ENCODE peak calls at places on chromosome 12, in seven cellular contexts. C is right lobe of liver, O is bronchial epithelial cell, A is mammary epithelial cell, M is mesothelial cell of epicardium, I is activated B cell treated with CpG ODN at 0.5 μM for 24 hours, Q is fibroblast of lung. X is an unnamed sample.

GRCh38 chr12:109621271-109621671 is 47.7 kb downstream of the MVK start:
- DNase-seq in C (no peak), O (peak), A (peak), M (no peak), I (no peak), Q (peak), X (no peak)

GRCh38 chr12:92412931-92413685 is 267.5 kb upstream of the BTG1 start:
- DNase-seq in C (no peak), O (no peak), A (no peak), M (no peak), I (no peak), Q (no peak), X (no peak)

GRCh38 chr12:5624873-5625272 is 193.0 kb downstream of the NTF3 start:
- DNase-seq in C (no peak), O (no peak), A (no peak), M (no peak), I (no peak), Q (no peak), X (no peak)

GRCh38 chr12:67019070-67019469 is 250.1 kb upstream of the CAND1 start:
- DNase-seq in C (no peak), O (peak), A (peak), M (no peak), I (no peak), Q (no peak), X (no peak)

GRCh38 chr12:57823131-57823907 is 4.8 kb upstream of the AVIL start:
- DNase-seq in C (no peak), O (no peak), A (no peak), M (no peak), I (no peak), Q (no peak), X (no peak)

GRCh38 chr12:105275997-105276760 is 40.2 kb upstream of the APPL2 start:
- DNase-seq in C (no peak), O (peak), A (no peak), M (no peak), I (no peak), Q (no peak), X (no peak)

GRCh38 chr12:92503977-92504966 is 198.5 kb upstream of the PLEKHG7 start:
- DNase-seq in C (peak), O (no peak), A (no peak), M (no peak), I (no peak), Q (no peak), X (no peak)

GRCh38 chr12:56271031-56271430 is 4.3 kb downstream of the COQ10A start:
- DNase-seq in C (no peak), O (peak), A (peak), M (no peak), I (no peak), Q (peak), X (no peak)

GRCh38 chr12:4859478-4860210 is 50.1 kb upstream of the KCNA1 start:
- DNase-seq in C (no peak), O (no peak), A (no peak), M (no peak), I (no peak), Q (no peak), X (no peak)

GRCh38 chr12:11853126-11853525 is 203.7 kb downstream of the ETV6 start:
- DNase-seq in C (no peak), O (no peak), A (no peak), M (no peak), I (no peak), Q (no peak), X (no peak)

GRCh38 chr12:120596901-120597300 is 15.7 kb upstream of the POP5 start:
- DNase-seq in C (no peak), O (no peak), A (no peak), M (no peak), I (no peak), Q (no peak), X (no peak)

GRCh38 chr12:120598674-120599463 is 17.7 kb upstream of the POP5 start:
- DNase-seq in C (no peak), O (peak), A (peak), M (no peak), I (no peak), Q (peak), X (no peak)

GRCh38 chr12:120592121-120593049 is 11.2 kb upstream of the POP5 start:
- DNase-seq in C (no peak), O (no peak), A (no peak), M (no peak), I (no peak), Q (no peak), X (no peak)

GRCh38 chr12:120599672-120600537 is 18.7 kb upstream of the POP5 start:
- DNase-seq in C (no peak), O (no peak), A (no peak), M (no peak), I (no peak), Q (no peak), X (no peak)

GRCh38 chr12:120597861-120598260 is 16.7 kb upstream of the POP5 start:
- DNase-seq in C (no peak), O (no peak), A (no peak), M (no peak), I (no peak), Q (no peak), X (no peak)
- TF ChIP-seq CTCF in C (no peak), O (no peak), A (no peak), M (no peak), I (no peak), Q (no peak), X (no peak)

DNA sequence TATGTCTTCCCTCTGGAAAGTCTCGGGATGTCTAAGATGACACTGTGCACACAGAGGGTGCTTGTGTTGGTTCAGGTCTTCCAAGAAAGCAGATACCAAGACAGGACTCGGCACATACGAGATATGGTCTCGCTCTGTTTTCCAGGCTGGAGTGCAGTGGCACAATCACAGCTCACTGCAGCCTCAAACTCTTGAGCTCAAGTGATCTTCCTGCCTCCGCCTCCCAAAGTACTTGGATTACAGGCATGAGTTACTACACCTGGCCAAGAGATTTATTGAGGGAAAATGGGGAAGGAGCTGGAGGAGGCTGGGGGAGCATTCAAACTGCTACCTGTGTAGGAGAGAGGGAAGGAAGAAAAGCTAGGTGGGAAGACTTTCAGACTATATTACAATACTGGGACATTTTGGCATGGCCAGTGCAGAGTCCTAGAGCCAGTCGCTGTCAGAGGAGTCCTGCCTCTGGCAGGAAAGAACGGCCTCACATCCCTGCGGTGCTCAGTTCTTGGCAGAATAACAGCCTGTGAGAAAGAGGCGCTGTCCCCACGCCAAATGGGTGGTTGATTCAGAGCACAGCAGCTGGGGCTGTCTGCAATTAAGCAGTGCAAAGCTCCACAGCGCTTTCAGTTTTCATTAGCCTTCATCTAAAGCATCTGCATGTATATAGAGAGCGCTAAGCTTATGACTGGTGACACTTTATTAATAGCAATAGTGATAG is 18.3 kb downstream of the SLC17A8 start:
- DNase-seq in C (no peak), O (no peak), A (no peak), M (no peak), I (no peak), Q (peak), X (no peak)
- TF ChIP-seq CTCF in C (no peak), O (no peak), A (no peak), M (no peak), I (no peak), Q (no peak), X (no peak)

DNA sequence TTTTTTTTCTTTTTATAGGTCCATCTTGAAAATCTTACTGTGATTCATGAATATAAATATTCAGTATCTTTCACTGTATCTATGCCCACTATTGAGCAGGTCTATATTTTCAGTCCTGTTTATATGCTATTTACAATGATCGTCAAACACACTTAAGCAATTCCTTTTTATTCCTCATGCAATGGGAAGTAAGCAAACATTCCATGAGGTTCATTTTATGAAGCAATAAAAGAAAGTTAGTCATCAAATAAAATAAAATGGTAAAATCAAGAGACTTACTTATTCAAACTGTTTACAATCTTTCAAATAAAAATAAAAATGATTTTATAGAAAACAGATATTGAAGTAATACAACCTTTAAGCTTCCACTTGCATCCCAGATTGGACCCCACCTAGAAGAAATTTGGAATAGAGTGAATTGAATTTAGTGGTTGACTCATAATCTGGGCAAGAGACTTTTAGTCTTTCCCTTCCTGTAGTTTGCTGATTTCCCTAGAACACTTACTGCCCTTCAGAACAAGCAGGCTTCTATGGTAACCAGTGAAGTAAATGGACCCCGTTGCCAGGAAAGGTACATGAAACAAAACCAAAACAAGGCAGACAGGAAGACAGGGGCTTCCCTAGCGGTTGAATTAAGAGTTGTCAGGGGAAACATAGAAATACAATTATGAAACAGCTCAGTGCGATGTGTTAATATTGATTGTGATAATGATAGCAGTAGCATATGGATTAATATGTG is 241.0 kb upstream of the ATP2B1 start:
- DNase-seq in C (no peak), O (peak), A (peak), M (no peak), I (no peak), Q (peak), X (peak)
- TF ChIP-seq CTCF in C (no peak), O (no peak), A (peak), M (no peak), I (no peak), Q (peak), X (peak)

GRCh38 chr12:42462486-42462885 is 127.1 kb downstream of the PRICKLE1 start:
- DNase-seq in C (no peak), O (no peak), A (no peak), M (no peak), I (no peak), Q (no peak), X (no peak)
- TF ChIP-seq CTCF in C (no peak), O (no peak), A (no peak), M (no peak), I (no peak), Q (no peak), X (no peak)

GRCh38 chr12:110698171-110698902 is 9.4 kb upstream of the HVCN1 start:
- DNase-seq in C (peak), O (peak), A (peak), M (peak), I (peak), Q (peak), X (peak)

GRCh38 chr12:110702081-110702480 is 13.2 kb upstream of the HVCN1 start:
- DNase-seq in C (no peak), O (no peak), A (no peak), M (no peak), I (no peak), Q (no peak), X (no peak)

GRCh38 chr12:110704231-110704630 is 15.3 kb upstream of the HVCN1 start:
- DNase-seq in C (no peak), O (no peak), A (no peak), M (no peak), I (no peak), Q (no peak), X (no peak)

GRCh38 chr12:110696283-110696682 is 7.4 kb upstream of the HVCN1 start:
- DNase-seq in C (no peak), O (no peak), A (no peak), M (no peak), I (no peak), Q (no peak), X (no peak)

DNA sequence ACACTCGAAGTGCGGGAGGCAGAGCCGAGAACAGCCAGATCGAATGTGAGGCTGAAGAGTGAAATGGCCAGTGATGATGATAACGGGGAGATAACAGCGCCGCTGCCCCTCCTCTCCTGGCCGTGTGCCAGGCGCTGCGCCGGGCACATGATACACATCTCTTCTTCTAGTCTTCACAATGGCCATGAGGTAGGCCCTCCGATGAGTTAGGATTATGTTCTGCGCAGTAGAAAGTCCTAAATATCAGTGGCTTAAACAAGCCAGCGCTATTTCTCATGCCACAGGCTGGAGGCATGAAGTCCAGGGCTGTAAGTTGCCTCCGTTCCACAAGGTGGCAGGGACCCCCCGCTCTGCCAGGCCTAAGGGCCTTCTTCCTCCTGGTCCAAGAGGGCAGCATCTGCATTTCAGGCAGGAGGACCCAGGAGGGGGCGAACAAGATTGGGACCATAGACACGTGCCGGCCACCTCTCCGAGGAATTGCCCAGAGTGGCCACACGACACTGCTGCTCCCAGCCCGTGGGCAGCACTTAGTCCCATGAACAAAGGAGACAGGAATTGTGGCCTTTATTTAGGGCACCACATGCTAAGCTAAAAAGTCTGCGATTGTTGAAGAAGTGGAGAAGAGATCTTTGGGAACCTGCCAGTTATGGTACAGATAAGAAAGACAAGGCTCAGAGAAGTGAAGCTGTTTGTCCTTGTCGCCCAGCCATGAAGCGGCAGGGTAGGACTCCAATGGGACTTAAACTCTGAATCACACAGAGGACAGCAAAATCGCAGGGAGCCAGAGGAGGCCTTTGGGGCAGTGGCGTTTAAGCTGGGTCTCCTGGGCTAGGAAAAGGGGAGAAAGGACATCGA is 10.9 kb upstream of the HVCN1 start:
- DNase-seq in C (no peak), O (no peak), A (no peak), M (no peak), I (no peak), Q (no peak), X (no peak)
- TF ChIP-seq CTCF in C (no peak), O (no peak), A (no peak), M (no peak), I (no peak), Q (no peak), X (no peak)

DNA sequence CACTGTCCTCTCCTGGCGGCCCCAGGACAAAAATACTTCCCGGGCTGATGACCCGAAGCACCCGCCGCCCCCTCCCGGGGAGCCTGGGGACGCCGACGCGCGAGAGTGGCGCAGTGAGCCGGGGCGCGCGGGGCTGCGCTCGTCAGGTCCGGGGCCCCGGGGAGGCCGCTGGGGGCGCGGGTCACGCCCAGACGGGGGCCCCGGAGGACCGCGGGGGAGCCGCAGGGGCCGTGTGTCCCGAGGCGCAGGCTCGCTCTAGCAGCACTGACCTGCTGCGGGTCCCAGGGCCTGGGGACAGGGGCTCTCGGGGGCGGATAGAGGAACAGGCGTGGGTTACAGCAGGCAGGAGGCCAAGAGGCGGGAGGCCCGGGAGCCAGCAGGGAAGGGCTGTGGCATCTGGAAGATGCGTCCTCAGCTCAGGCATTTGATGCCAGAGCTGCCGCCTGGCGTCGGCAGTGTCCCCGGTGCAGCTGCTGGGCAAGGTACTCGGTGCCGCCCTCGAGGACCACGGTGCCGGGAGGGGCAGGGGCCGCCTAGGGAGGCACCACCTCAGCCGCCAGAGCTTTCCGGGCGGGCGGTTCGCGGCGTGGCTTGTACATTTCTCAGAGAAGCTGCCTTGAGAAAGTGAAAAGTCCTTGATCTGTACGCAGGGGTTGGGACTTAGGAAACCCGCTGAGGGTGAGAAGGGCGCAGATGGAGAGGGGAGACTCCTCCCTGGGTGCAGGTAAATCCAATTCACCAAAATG is 1.2 kb downstream of the WNT5B start:
- DNase-seq in C (peak), O (no peak), A (no peak), M (peak), I (peak), Q (peak), X (no peak)
- TF ChIP-seq CTCF in C (peak), O (peak), A (peak), M (no peak), I (no peak), Q (peak), X (no peak)

GRCh38 chr12:47748899-47749298 is 9.8 kb downstream of the RAPGEF3 start:
- DNase-seq in C (no peak), O (no peak), A (no peak), M (no peak), I (no peak), Q (no peak), X (no peak)
- TF ChIP-seq CTCF in C (no peak), O (no peak), A (no peak), M (no peak), I (no peak), Q (no peak), X (no peak)

DNA sequence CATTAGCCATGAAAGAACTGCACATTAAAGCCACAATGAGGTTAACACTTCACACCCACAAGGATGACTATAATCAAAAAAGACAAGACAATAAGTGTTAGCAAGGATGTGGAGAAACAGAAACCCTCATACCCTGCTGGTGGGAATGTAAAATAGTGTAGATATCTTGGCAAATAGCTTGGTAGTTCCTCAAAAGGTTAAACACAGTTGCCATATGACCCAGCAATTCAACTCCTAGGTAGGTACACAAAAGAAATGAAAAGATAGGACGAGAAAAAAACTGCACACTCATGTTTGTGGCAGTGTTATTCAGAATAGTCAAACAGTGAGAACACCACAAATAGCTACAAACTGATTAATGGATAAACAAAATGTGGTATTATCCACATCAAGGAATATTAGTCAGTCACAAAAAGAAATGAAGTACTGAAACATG is 93.5 kb downstream of the ATXN2 start:
- DNase-seq in C (no peak), O (no peak), A (peak), M (no peak), I (no peak), Q (no peak), X (no peak)
- TF ChIP-seq CTCF in C (no peak), O (no peak), A (no peak), M (no peak), I (no peak), Q (no peak), X (no peak)

GRCh38 chr12:49588281-49588680 is 17.2 kb downstream of the FAM186B start:
- DNase-seq in C (no peak), O (no peak), A (no peak), M (no peak), I (no peak), Q (no peak), X (no peak)
- TF ChIP-seq CTCF in C (no peak), O (no peak), A (no peak), M (no peak), I (no peak), Q (no peak), X (no peak)

GRCh38 chr12:30985814-30986452 is 59.4 kb downstream of the TSPAN11 start:
- DNase-seq in C (peak), O (peak), A (peak), M (peak), I (no peak), Q (peak), X (no peak)
- TF ChIP-seq CTCF in C (peak), O (peak), A (peak), M (peak), I (no peak), Q (peak), X (no peak)